ENCODE peak calls at places on chromosomes 12 and 14, in four cellular contexts. One of them, this sample, is unnamed. For H3K36me3 and H4K20me1, the result is how much of the 10 kb centered on the place peaks cover.

GRCh38 chr12:1880876-1881275 is 37.6 kb downstream of the CACNA2D4 start:
- DNase-seq in OCI-LY7: no peak
- DNase-seq in neural progenitor cell: no peak
- DNase-seq in hepatocyte: no peak
- DNase-seq in this sample: no peak

GRCh38 chr14:26332966-26333365 is 264.9 kb downstream of the NOVA1 start:
- DNase-seq in hepatocyte: no peak
- DNase-seq in neural progenitor cell: no peak
- DNase-seq in OCI-LY7: no peak
- DNase-seq in this sample: no peak

GRCh38 chr14:94373708-94374107 is 14.7 kb downstream of the SERPINA1 start:
- DNase-seq in hepatocyte: no peak
- DNase-seq in neural progenitor cell: no peak
- DNase-seq in OCI-LY7: no peak
- DNase-seq in this sample: no peak

GRCh38 chr12:28963554-28963953 is 185.5 kb upstream of the FAR2 start:
- DNase-seq in hepatocyte: peak
- DNase-seq in neural progenitor cell: peak
- DNase-seq in OCI-LY7: peak
- DNase-seq in this sample: peak

GRCh38 chr14:105568859-105569766 is 42.7 kb downstream of the TMEM121 start:
- DNase-seq in neural progenitor cell: no peak
- DNase-seq in OCI-LY7: peak
- DNase-seq in hepatocyte: no peak
- DNase-seq in this sample: no peak

GRCh38 chr12:12804432-12804886 is 8.7 kb upstream of the DDX47 start:
- DNase-seq in neural progenitor cell: no peak
- DNase-seq in hepatocyte: peak
- DNase-seq in OCI-LY7: no peak
- DNase-seq in this sample: peak

GRCh38 chr12:12441891-12442461 is 85.1 kb downstream of the BORCS5 start:
- DNase-seq in neural progenitor cell: no peak
- DNase-seq in hepatocyte: peak
- DNase-seq in OCI-LY7: no peak
- DNase-seq in this sample: no peak

GRCh38 chr14:100100032-100100405 is 34.8 kb downstream of the EVL start:
- DNase-seq in OCI-LY7: no peak
- DNase-seq in neural progenitor cell: no peak
- DNase-seq in hepatocyte: no peak
- DNase-seq in this sample: no peak

GRCh38 chr12:49838973-49839633 is 3.8 kb downstream of the BCDIN3D start:
- DNase-seq in hepatocyte: peak
- DNase-seq in neural progenitor cell: peak
- DNase-seq in OCI-LY7: peak
- DNase-seq in this sample: peak

GRCh38 chr14:55773297-55773696 is 193.3 kb downstream of the KTN1 start:
- DNase-seq in neural progenitor cell: no peak
- DNase-seq in hepatocyte: no peak
- DNase-seq in OCI-LY7: no peak
- DNase-seq in this sample: no peak

GRCh38 chr12:80422549-80422948 is 21.5 kb upstream of the PTPRQ start:
- DNase-seq in neural progenitor cell: no peak
- DNase-seq in OCI-LY7: no peak
- DNase-seq in hepatocyte: no peak
- DNase-seq in this sample: no peak

DNA sequence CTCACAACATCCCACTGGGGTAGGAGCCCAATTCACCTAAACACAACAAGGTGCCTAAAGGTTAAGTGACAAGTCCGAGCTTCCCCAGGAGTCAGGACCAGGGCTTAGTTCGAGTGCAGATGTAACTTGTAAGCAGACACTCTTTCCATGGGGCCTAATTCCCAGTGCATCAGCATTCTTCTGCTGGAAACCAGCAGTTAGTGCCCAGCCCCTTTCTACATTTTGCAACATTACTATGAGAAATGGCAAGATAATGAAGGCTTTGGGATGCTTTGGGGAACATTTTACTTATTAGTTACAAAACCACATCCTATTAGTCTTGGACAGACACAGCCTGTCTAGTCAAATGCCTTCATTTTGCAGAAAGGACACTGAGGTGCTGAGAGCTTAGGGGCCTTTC is 179.8 kb downstream of the CALM1 start:
- DNase-seq in neural progenitor cell: no peak
- DNase-seq in OCI-LY7: no peak
- DNase-seq in hepatocyte: peak
- DNase-seq in this sample: no peak
- H3K36me3 ChIP-seq in neural progenitor cell: under half
- H3K36me3 ChIP-seq in OCI-LY7: under half
- H3K36me3 ChIP-seq in hepatocyte: under half
- H3K36me3 ChIP-seq in this sample: under half

DNA sequence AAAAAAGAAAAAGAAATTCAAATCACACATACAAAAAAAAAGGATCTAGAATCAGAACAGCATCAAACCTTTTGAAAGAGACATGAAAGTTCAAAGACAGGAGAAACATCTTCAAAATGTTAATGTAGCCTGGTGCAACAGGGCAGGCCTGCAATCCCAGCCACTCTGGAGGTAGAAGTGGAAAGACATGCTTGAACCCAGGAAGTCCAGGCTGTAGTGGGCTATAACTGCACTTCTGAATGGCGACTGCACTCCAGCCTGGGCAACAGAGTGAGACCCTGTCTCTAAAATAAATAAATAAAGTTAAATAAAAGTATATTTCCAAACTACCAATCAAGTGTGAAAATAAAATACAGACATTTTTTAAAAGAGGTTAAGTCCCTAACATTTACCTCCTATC is 18.7 kb upstream of the AP4S1 start:
- DNase-seq in neural progenitor cell: no peak
- DNase-seq in OCI-LY7: no peak
- DNase-seq in hepatocyte: no peak
- DNase-seq in this sample: no peak
- H4K20me1 ChIP-seq in neural progenitor cell: half or more
- H4K20me1 ChIP-seq in OCI-LY7: under half
- H4K20me1 ChIP-seq in hepatocyte: half or more
- H4K20me1 ChIP-seq in this sample: under half

GRCh38 chr12:54349031-54349430 is 15.3 kb downstream of the GPR84 start:
- DNase-seq in OCI-LY7: no peak
- DNase-seq in neural progenitor cell: no peak
- DNase-seq in hepatocyte: no peak
- DNase-seq in this sample: no peak
- H3K36me3 ChIP-seq in OCI-LY7: half or more
- H3K36me3 ChIP-seq in neural progenitor cell: under half
- H3K36me3 ChIP-seq in hepatocyte: under half
- H3K36me3 ChIP-seq in this sample: under half

GRCh38 chr14:39176263-39177167 is 1.5 kb downstream of the PNN start:
- DNase-seq in OCI-LY7: no peak
- DNase-seq in hepatocyte: no peak
- DNase-seq in neural progenitor cell: no peak
- DNase-seq in this sample: no peak
- H4K20me1 ChIP-seq in OCI-LY7: under half
- H4K20me1 ChIP-seq in hepatocyte: under half
- H4K20me1 ChIP-seq in neural progenitor cell: under half
- H4K20me1 ChIP-seq in this sample: under half

GRCh38 chr12:9037431-9037830 is 48.1 kb downstream of the KLRG1 start:
- DNase-seq in OCI-LY7: no peak
- DNase-seq in neural progenitor cell: no peak
- DNase-seq in hepatocyte: no peak
- DNase-seq in this sample: no peak

GRCh38 chr12:9039397-9039977 is 50.1 kb downstream of the KLRG1 start:
- DNase-seq in neural progenitor cell: peak
- DNase-seq in hepatocyte: peak
- DNase-seq in OCI-LY7: peak
- DNase-seq in this sample: peak

GRCh38 chr12:9040484-9041186 is 51.3 kb downstream of the KLRG1 start:
- DNase-seq in hepatocyte: no peak
- DNase-seq in OCI-LY7: no peak
- DNase-seq in neural progenitor cell: no peak
- DNase-seq in this sample: no peak

GRCh38 chr12:9043766-9044165 is 54.4 kb downstream of the KLRG1 start:
- DNase-seq in neural progenitor cell: no peak
- DNase-seq in hepatocyte: no peak
- DNase-seq in OCI-LY7: no peak
- DNase-seq in this sample: no peak

DNA sequence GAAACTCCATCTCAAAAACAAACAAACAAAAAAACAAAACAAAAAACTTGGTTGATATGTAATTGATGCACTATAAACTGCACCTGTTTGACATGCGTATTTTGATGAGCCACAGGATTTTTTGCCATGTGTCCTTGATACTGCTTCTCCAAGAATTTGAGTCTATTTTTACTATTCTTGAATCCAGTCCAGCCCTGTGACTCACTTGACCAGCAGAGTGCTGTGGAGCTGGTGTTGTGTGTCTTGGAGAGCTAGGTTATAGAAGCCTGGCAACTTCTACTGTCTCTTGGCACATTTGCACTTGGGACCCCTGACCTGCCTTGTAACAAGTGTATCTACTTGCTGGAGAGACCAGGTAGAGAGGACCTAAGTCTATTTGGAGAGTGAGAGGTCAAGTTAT is 52.0 kb downstream of the KLRG1 start:
- DNase-seq in OCI-LY7: no peak
- DNase-seq in neural progenitor cell: no peak
- DNase-seq in hepatocyte: no peak
- DNase-seq in this sample: no peak
- H3K36me3 ChIP-seq in OCI-LY7: under half
- H3K36me3 ChIP-seq in neural progenitor cell: under half
- H3K36me3 ChIP-seq in hepatocyte: under half
- H3K36me3 ChIP-seq in this sample: under half

GRCh38 chr12:24898606-24899005 is 50.3 kb downstream of the BCAT1 start:
- DNase-seq in OCI-LY7: no peak
- DNase-seq in hepatocyte: no peak
- DNase-seq in neural progenitor cell: no peak
- DNase-seq in this sample: no peak
- H4K20me1 ChIP-seq in OCI-LY7: under half
- H4K20me1 ChIP-seq in hepatocyte: under half
- H4K20me1 ChIP-seq in neural progenitor cell: half or more
- H4K20me1 ChIP-seq in this sample: under half

GRCh38 chr12:6569312-6569711 is 1.2 kb upstream of the NOP2 start:
- DNase-seq in hepatocyte: no peak
- DNase-seq in neural progenitor cell: no peak
- DNase-seq in OCI-LY7: no peak
- DNase-seq in this sample: no peak
- H3K36me3 ChIP-seq in hepatocyte: under half
- H3K36me3 ChIP-seq in neural progenitor cell: under half
- H3K36me3 ChIP-seq in OCI-LY7: half or more
- H3K36me3 ChIP-seq in this sample: under half